ENCODE peak calls at places on chromosome 17, in seven cellular contexts. U is cardiac muscle cell; B is D721Med; P is CD4-positive, alpha-beta T cell; C is progenitor cell of endocrine pancreas; T is HFFc6; K is colonic mucosa. Z is an unnamed sample.

GRCh38 chr17:82065638-82066303 is at the start of gene DUS1L:
- DNase-seq in K (peak), U (peak), P (peak), C (peak), B (peak), T (no peak), Z (peak)

GRCh38 chr17:53655591-53655990 is 167.1 kb upstream of the KIF2B start:
- DNase-seq in C (no peak), U (no peak), B (no peak), P (no peak), K (no peak), T (no peak), Z (no peak)

GRCh38 chr17:79970576-79971068 is 65.0 kb downstream of the TBC1D16 start:
- DNase-seq in U (peak), C (no peak), K (peak), P (no peak), T (no peak), B (no peak), Z (peak)

GRCh38 chr17:37483311-37484039 is 6.2 kb upstream of the DUSP14 start:
- DNase-seq in C (no peak), P (no peak), T (peak), K (no peak), U (no peak), B (no peak), Z (no peak)

GRCh38 chr17:17723354-17724261 is 42.4 kb downstream of the RAI1 start:
- DNase-seq in B (peak), C (no peak), K (no peak), U (peak), T (peak), P (peak), Z (no peak)

GRCh38 chr17:57892820-57893595 is 43.2 kb upstream of the MRPS23 start:
- DNase-seq in B (no peak), C (no peak), T (peak), P (no peak), U (peak), K (peak), Z (peak)

GRCh38 chr17:5381542-5381941 is 37.9 kb downstream of the NUP88 start:
- DNase-seq in P (no peak), T (no peak), U (no peak), K (no peak), C (no peak), B (no peak), Z (no peak)

GRCh38 chr17:67520282-67520906 is 143.3 kb downstream of the PITPNC1 start:
- DNase-seq in K (no peak), T (no peak), C (no peak), P (no peak), B (no peak), U (no peak), Z (no peak)

GRCh38 chr17:60888812-60889709 is 211.4 kb downstream of the BCAS3 start:
- DNase-seq in C (no peak), U (no peak), P (no peak), B (no peak), T (no peak), K (no peak), Z (no peak)

GRCh38 chr17:44266402-44267164 is 1.4 kb downstream of the SLC4A1 start:
- DNase-seq in K (no peak), P (no peak), C (no peak), T (no peak), U (no peak), B (peak), Z (no peak)

GRCh38 chr17:43399839-43400328 is 1.1 kb downstream of the ARL4D start:
- DNase-seq in C (no peak), P (no peak), B (no peak), K (no peak), T (no peak), U (no peak), Z (no peak)

GRCh38 chr17:6589266-6589946 is 33.1 kb upstream of the PITPNM3 start:
- DNase-seq in T (peak), K (no peak), C (no peak), P (no peak), U (no peak), B (no peak), Z (no peak)

GRCh38 chr17:50585346-50585745 is 24.8 kb downstream of the CACNA1G start:
- DNase-seq in P (no peak), B (no peak), K (no peak), T (no peak), C (no peak), U (no peak), Z (no peak)

GRCh38 chr17:61410555-61411089 is 11.0 kb downstream of the TBX2 start:
- DNase-seq in B (peak), C (peak), T (peak), P (peak), K (peak), U (peak), Z (peak)

GRCh38 chr17:50556803-50557202 is 3.7 kb upstream of the CACNA1G start:
- DNase-seq in U (no peak), B (no peak), C (no peak), K (no peak), T (no peak), P (no peak), Z (peak)

GRCh38 chr17:44831270-44831770 is 1.2 kb upstream of the GJC1 start:
- DNase-seq in T (no peak), C (no peak), B (no peak), P (no peak), U (peak), K (no peak), Z (no peak)

GRCh38 chr17:14057591-14057990 is 11.7 kb upstream of the COX10 start:
- DNase-seq in P (no peak), U (no peak), C (no peak), T (no peak), B (no peak), K (no peak), Z (no peak)

GRCh38 chr17:77852666-77853207 is 105.8 kb upstream of the TNRC6C start:
- DNase-seq in P (no peak), B (no peak), K (no peak), C (no peak), U (no peak), T (no peak), Z (no peak)

GRCh38 chr17:4509923-4510614 is 11.4 kb downstream of the SPNS2 start:
- DNase-seq in T (no peak), P (no peak), C (no peak), K (no peak), U (no peak), B (no peak), Z (peak)

GRCh38 chr17:21549107-21549687 is 143.1 kb upstream of the KCNJ18 start:
- DNase-seq in T (peak), K (no peak), P (no peak), C (no peak), B (no peak), U (no peak), Z (no peak)

GRCh38 chr17:61467416-61468262 is 15.4 kb downstream of the TBX4 start:
- DNase-seq in T (peak), C (no peak), U (peak), K (peak), P (no peak), B (no peak), Z (peak)

DNA sequence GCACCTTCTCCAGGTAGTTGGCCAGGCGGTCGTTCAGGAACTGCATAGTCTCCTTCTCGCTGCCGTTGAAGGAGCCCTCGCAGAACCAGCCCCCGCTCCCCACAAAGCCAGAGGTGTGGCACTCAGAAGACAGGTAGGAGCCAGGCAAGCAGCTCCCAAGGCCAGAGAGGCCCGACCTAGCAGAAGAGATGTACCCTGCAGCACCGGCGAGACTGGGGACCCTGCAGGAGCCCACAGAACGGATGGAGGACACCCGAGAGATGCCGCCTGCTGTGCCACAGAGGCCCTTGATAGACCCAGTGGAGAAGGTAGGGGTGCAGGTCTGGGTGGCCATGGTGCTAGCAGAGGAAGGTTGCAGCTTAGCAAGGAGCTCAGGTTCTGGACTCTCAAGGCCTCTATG is at the start of gene KRT36:
- DNase-seq in P (no peak), B (no peak), U (no peak), K (no peak), T (no peak), C (no peak), Z (no peak)
- TF ChIP-seq CTCF in P (no peak), B (no peak), U (no peak), K (no peak), T (no peak), C (no peak), Z (no peak)

GRCh38 chr17:38752119-38752929 is at the start of gene PSMB3:
- DNase-seq in K (peak), P (peak), C (peak), U (peak), T (peak), B (peak), Z (peak)
- TF ChIP-seq CTCF in K (no peak), P (no peak), C (no peak), U (no peak), T (no peak), B (no peak), Z (no peak)

GRCh38 chr17:72030067-72030899 is 90.5 kb upstream of the SOX9 start:
- DNase-seq in T (peak), B (no peak), K (peak), P (no peak), C (peak), U (peak), Z (peak)
- TF ChIP-seq CTCF in T (peak), B (no peak), K (peak), P (no peak), C (peak), U (peak), Z (no peak)

GRCh38 chr17:48074322-48075054 is 26.3 kb downstream of the NFE2L1 start:
- DNase-seq in C (peak), K (peak), U (peak), T (peak), P (peak), B (no peak), Z (peak)

GRCh38 chr17:48070195-48070594 is 22.0 kb downstream of the NFE2L1 start:
- DNase-seq in P (no peak), T (no peak), U (no peak), B (no peak), K (no peak), C (no peak), Z (no peak)

GRCh38 chr17:48068491-48068961 is 20.4 kb downstream of the NFE2L1 start:
- DNase-seq in U (no peak), P (no peak), B (no peak), C (no peak), K (no peak), T (peak), Z (no peak)

GRCh38 chr17:48067245-48067644 is 19.1 kb downstream of the NFE2L1 start:
- DNase-seq in T (no peak), C (no peak), K (no peak), U (no peak), P (no peak), B (no peak), Z (no peak)

DNA sequence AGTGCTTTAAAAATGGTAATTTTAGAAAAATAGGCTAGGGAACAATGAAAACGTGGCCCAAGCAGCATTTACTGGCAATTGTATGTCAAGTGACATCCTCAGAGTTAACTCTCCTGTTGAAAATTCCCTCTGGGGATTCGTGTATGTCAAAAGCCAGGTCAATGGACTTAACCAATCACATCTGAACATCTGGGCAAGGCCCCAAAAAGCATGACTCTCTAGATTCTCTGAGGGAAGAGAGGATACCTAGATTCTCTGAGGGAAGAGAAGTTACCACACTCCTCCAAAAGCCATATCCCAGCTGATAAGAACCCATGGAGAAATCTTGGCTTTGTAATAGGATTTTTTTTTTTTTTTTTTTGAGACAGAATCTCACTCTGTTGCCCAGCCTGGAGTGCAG is 23.5 kb downstream of the NFE2L1 start:
- DNase-seq in B (no peak), T (no peak), U (no peak), C (no peak), K (no peak), P (no peak), Z (no peak)
- TF ChIP-seq CTCF in B (no peak), T (no peak), U (no peak), C (no peak), K (no peak), P (no peak), Z (no peak)